ENCODE peak calls at places on chromosome X, in four cellular contexts. Y is central memory CD4-positive, alpha-beta T cell; O is amygdala; X is H9. S is an unnamed sample.

GRCh38 chrX:43881410-43882293 is 598 bp downstream of the MAOB start:
- DNase-seq in O (no peak), Y (no peak), X (no peak), S (no peak)

GRCh38 chrX:143664302-143664701 is 28.4 kb upstream of the SLITRK4 start:
- DNase-seq in O (no peak), X (no peak), Y (no peak), S (no peak)

GRCh38 chrX:100090931-100091330 is 319.1 kb downstream of the PCDH19 start:
- DNase-seq in O (no peak), Y (no peak), X (no peak), S (no peak)

GRCh38 chrX:150035531-150035930 is 97.2 kb upstream of the EOLA2 start:
- DNase-seq in Y (no peak), O (no peak), X (no peak), S (no peak)

GRCh38 chrX:48696301-48697181 is at the start of gene SUV39H1:
- DNase-seq in X (peak), O (peak), Y (peak), S (peak)

GRCh38 chrX:9349572-9350259 is 115.1 kb upstream of the TBL1X start:
- DNase-seq in O (peak), X (no peak), Y (no peak), S (no peak)

GRCh38 chrX:46819136-46819535 is 17.7 kb upstream of the RP2 start:
- DNase-seq in O (no peak), X (no peak), Y (no peak), S (no peak)

GRCh38 chrX:153999359-154000037 is 20.2 kb downstream of the IRAK1 start:
- DNase-seq in Y (no peak), X (no peak), O (no peak), S (no peak)

GRCh38 chrX:132401935-132402334 is 86.9 kb downstream of the MBNL3 start:
- DNase-seq in Y (no peak), X (no peak), O (no peak), S (no peak)

GRCh38 chrX:43958529-43958928 is 14.7 kb downstream of the NDP start:
- DNase-seq in X (peak), O (no peak), Y (peak), S (peak)